ENCODE peak calls at places on chromosomes 11 and 22, in six cellular contexts. U is H54; A is CD4-positive, CD25-positive, alpha-beta regulatory T cell; Y is amniotic stem cell; S is neural crest cell; Q is kidney tubule cell. D is an unnamed sample.

GRCh38 chr11:92727123-92727522 is 242.3 kb upstream of the MTNR1B start:
- DNase-seq in A (no peak), Q (no peak), Y (no peak), U (no peak), S (no peak), D (no peak)

GRCh38 chr22:44398791-44399190 is 86.0 kb upstream of the SHISAL1 start:
- DNase-seq in U (no peak), Q (no peak), Y (no peak), A (no peak), S (no peak), D (peak)

GRCh38 chr22:21025266-21025665 is 7.1 kb downstream of the SLC7A4 start:
- DNase-seq in Q (no peak), Y (no peak), A (peak), S (no peak), U (no peak), D (no peak)

GRCh38 chr22:17638182-17638431 is 450 bp upstream of the BCL2L13 start:
- DNase-seq in Q (no peak), S (no peak), A (no peak), Y (no peak), U (no peak), D (no peak)

GRCh38 chr11:64250875-64251721 is at the start of gene PLCB3:
- DNase-seq in Y (no peak), U (no peak), Q (peak), A (peak), S (peak), D (peak)

GRCh38 chr22:18152519-18152918 is 2.5 kb downstream of the USP18 start:
- DNase-seq in Y (no peak), S (no peak), U (no peak), A (peak), Q (no peak), D (peak)

GRCh38 chr11:78044706-78045105 is 19.0 kb upstream of the THRSP start:
- DNase-seq in Q (no peak), A (no peak), Y (no peak), S (no peak), U (no peak), D (no peak)

GRCh38 chr11:73359930-73360742 is 16.1 kb upstream of the RELT start:
- DNase-seq in U (no peak), S (peak), A (peak), Y (no peak), Q (no peak), D (peak)

GRCh38 chr11:12121011-12121410 is 10.6 kb downstream of the MICAL2 start:
- DNase-seq in Q (no peak), Y (no peak), U (no peak), A (no peak), S (no peak), D (no peak)

GRCh38 chr11:134365011-134365925 is 33.5 kb downstream of the GLB1L2 start:
- DNase-seq in A (no peak), U (no peak), Q (no peak), S (no peak), Y (no peak), D (no peak)

GRCh38 chr11:71206186-71206585 is 46.2 kb downstream of the SHANK2 start:
- DNase-seq in Y (no peak), S (no peak), A (no peak), Q (peak), U (no peak), D (no peak)

GRCh38 chr11:46298699-46299424 is 21.4 kb downstream of the CREB3L1 start:
- DNase-seq in A (no peak), U (no peak), S (no peak), Q (peak), Y (peak), D (no peak)

GRCh38 chr22:44254811-44255210 is 57.9 kb downstream of the SHISAL1 start:
- DNase-seq in Y (no peak), U (no peak), S (no peak), A (no peak), Q (no peak), D (no peak)

GRCh38 chr11:91374794-91375193 is 849.8 kb upstream of the FAT3 start:
- DNase-seq in U (no peak), Y (no peak), A (no peak), S (no peak), Q (no peak), D (no peak)

GRCh38 chr11:285021-285893 is 3.7 kb upstream of the PGGHG start:
- DNase-seq in Y (no peak), A (no peak), U (no peak), S (no peak), Q (no peak), D (no peak)

GRCh38 chr11:59267196-59267595 is 54.5 kb upstream of the MPEG1 start:
- DNase-seq in Y (no peak), U (no peak), Q (peak), S (no peak), A (no peak), D (no peak)

GRCh38 chr11:80118071-80118470 is 677.2 kb upstream of the TENM4 start:
- DNase-seq in U (no peak), A (no peak), S (peak), Q (no peak), Y (no peak), D (no peak)

GRCh38 chr22:23237841-23238240 is 57.5 kb downstream of the BCR start:
- DNase-seq in A (peak), Y (no peak), Q (no peak), S (no peak), U (no peak), D (no peak)

GRCh38 chr11:62948765-62949320 is 27.7 kb upstream of the CHRM1 start:
- DNase-seq in A (no peak), S (no peak), Q (no peak), U (no peak), Y (no peak), D (peak)

GRCh38 chr11:69638941-69639681 is 1.8 kb upstream of the CCND1 start:
- DNase-seq in Q (peak), Y (peak), S (peak), A (no peak), U (peak), D (peak)

GRCh38 chr11:35419713-35420333 is 465 bp upstream of the SLC1A2 start:
- DNase-seq in U (no peak), A (no peak), Y (no peak), S (no peak), Q (no peak), D (peak)

GRCh38 chr11:95076416-95076815 is 9.7 kb downstream of the SRSF8 start:
- DNase-seq in Y (no peak), Q (peak), U (no peak), S (no peak), A (peak), D (no peak)

GRCh38 chr22:43860831-43861230 is 1.5 kb downstream of the SULT4A1 start:
- DNase-seq in Q (no peak), U (no peak), Y (no peak), S (no peak), A (no peak), D (no peak)

GRCh38 chr11:15940462-15941205 is 415.7 kb downstream of the SOX6 start:
- DNase-seq in Y (no peak), S (no peak), A (no peak), U (no peak), Q (no peak), D (no peak)

GRCh38 chr11:103953797-103954495 is 82.5 kb upstream of the DDI1 start:
- DNase-seq in A (no peak), S (no peak), Y (no peak), Q (no peak), U (no peak), D (no peak)

GRCh38 chr11:77473001-77473800 is 693 bp downstream of the PAK1 start:
- DNase-seq in U (peak), Q (peak), A (peak), S (peak), Y (no peak), D (peak)

GRCh38 chr11:44162004-44162403 is 66.5 kb downstream of the EXT2 start:
- DNase-seq in Q (no peak), A (no peak), S (no peak), Y (no peak), U (no peak), D (no peak)

GRCh38 chr22:31269892-31270574 is 22.3 kb downstream of the PIK3IP1 start:
- DNase-seq in S (no peak), A (no peak), Q (peak), U (no peak), Y (no peak), D (no peak)

GRCh38 chr11:128530119-128531091 is 57.0 kb downstream of the ETS1 start:
- DNase-seq in S (no peak), A (no peak), U (no peak), Y (peak), Q (peak), D (no peak)

GRCh38 chr22:41288245-41288946 is 2.4 kb upstream of the RANGAP1 start:
- DNase-seq in Q (peak), A (no peak), U (no peak), Y (peak), S (no peak), D (no peak)

GRCh38 chr22:27331526-27332281 is 469.9 kb downstream of the MN1 start:
- DNase-seq in Y (no peak), Q (peak), A (no peak), U (no peak), S (peak), D (peak)

GRCh38 chr11:119975561-119976152 is 162.3 kb downstream of the TRIM29 start:
- DNase-seq in U (no peak), Q (no peak), Y (no peak), A (no peak), S (no peak), D (peak)

GRCh38 chr11:36591433-36591832 is 2.9 kb upstream of the IFTAP start:
- DNase-seq in S (no peak), Q (no peak), U (no peak), A (no peak), Y (no peak), D (no peak)

GRCh38 chr22:25035715-25036114 is 83.2 kb downstream of the KIAA1671 start:
- DNase-seq in S (no peak), Q (no peak), U (no peak), A (no peak), Y (no peak), D (no peak)

D was measured in ecto neural progenitor cell.